ENCODE peak calls at places on chromosomes 13 and 19, in nine cellular contexts. N is neuronal stem cell, U is cardiac fibroblast, P is right atrium auricular region, C is T-cell, L is dermis blood vessel endothelial cell, K is glutamatergic neuron, S is NAMALWA, V is upper lobe of right lung. Y is an unnamed sample.

GRCh38 chr13:50208826-50209335 is 193.6 kb downstream of the KCNRG start:
- DNase-seq in N (no peak), U (peak; percentile 91), P (peak; percentile 73), C (no peak), L (peak; percentile 47), K (peak; percentile 79), S (peak; percentile 57), V (peak; percentile 76), Y (no peak)

GRCh38 chr13:42420304-42420703 is 148.4 kb downstream of the AKAP11 start:
- DNase-seq in N (no peak), U (no peak), P (no peak), C (no peak), L (no peak), K (no peak), S (no peak), V (no peak), Y (no peak)

GRCh38 chr19:2270572-2271515 is 11.1 kb downstream of the PEAK3 start:
- DNase-seq in N (no peak), U (peak; percentile 93), P (peak; percentile 92), C (peak; percentile 71), L (peak; percentile 84), K (peak; percentile 85), S (peak; percentile 78), V (peak; percentile 95), Y (peak; percentile 66)

GRCh38 chr19:55684946-55685681 is 10.1 kb downstream of the EPN1 start:
- DNase-seq in N (no peak), U (no peak), P (no peak), C (no peak), L (no peak), K (no peak), S (no peak), V (no peak), Y (no peak)

GRCh38 chr13:76016799-76017198 is 380.7 kb downstream of the LMO7 start:
- DNase-seq in N (peak; percentile 8), U (peak; percentile 40), P (no peak), C (no peak), L (peak; percentile 55), K (peak; percentile 43), S (peak; percentile 71), V (peak; percentile 40), Y (no peak)

GRCh38 chr13:77431449-77431848 is 104.1 kb upstream of the SCEL start:
- DNase-seq in N (no peak), U (no peak), P (no peak), C (no peak), L (no peak), K (no peak), S (no peak), V (no peak), Y (no peak)

GRCh38 chr13:102729560-102730275 is 34.9 kb upstream of the METTL21C start:
- DNase-seq in N (no peak), U (peak; percentile 87), P (no peak), C (no peak), L (peak; percentile 91), K (no peak), S (no peak), V (no peak), Y (peak; percentile 63)

GRCh38 chr19:12789098-12789903 is 2.0 kb upstream of the JUNB start:
- DNase-seq in N (no peak), U (no peak), P (no peak), C (no peak), L (no peak), K (peak; percentile 18), S (peak; percentile 64), V (no peak), Y (no peak)

GRCh38 chr13:18953139-18953930 is 228.3 kb downstream of the TUBA3C start:
- DNase-seq in N (no peak), U (no peak), P (no peak), C (no peak), L (no peak), K (no peak), S (no peak), V (no peak), Y (no peak)

GRCh38 chr19:53424968-53425597 is 6.7 kb upstream of the ZNF761 start:
- DNase-seq in N (peak; percentile 67), U (peak; percentile 77), P (peak; percentile 74), C (peak; percentile 54), L (peak; percentile 86), K (peak; percentile 75), S (peak; percentile 66), V (peak; percentile 76), Y (peak; percentile 7)

GRCh38 chr13:87671031-87671823 is at the start of gene SLITRK5:
- DNase-seq in N (peak; percentile 78), U (peak; percentile 47), P (peak; percentile 80), C (peak; percentile 24), L (peak; percentile 57), K (peak; percentile 95), S (peak; percentile 69), V (peak; percentile 90), Y (peak; percentile 57)

GRCh38 chr19:29477831-29478577 is 47.8 kb upstream of the VSTM2B start:
- DNase-seq in N (no peak), U (no peak), P (no peak), C (no peak), L (no peak), K (no peak), S (no peak), V (no peak), Y (no peak)

GRCh38 chr13:31349156-31349555 is 149.4 kb downstream of the B3GLCT start:
- DNase-seq in N (no peak), U (no peak), P (no peak), C (no peak), L (no peak), K (no peak), S (no peak), V (no peak), Y (no peak)

GRCh38 chr19:51354742-51355148 is 11.4 kb downstream of the ETFB start:
- DNase-seq in N (peak; percentile 87), U (peak; percentile 61), P (no peak), C (peak; percentile 52), L (no peak), K (peak; percentile 61), S (no peak), V (no peak), Y (peak; percentile 90)

GRCh38 chr13:110334841-110335490 is 27.9 kb downstream of the COL4A2 start:
- DNase-seq in N (no peak), U (no peak), P (no peak), C (no peak), L (no peak), K (no peak), S (no peak), V (peak; percentile 23), Y (no peak)

GRCh38 chr19:31350693-31351211 is 1.5 kb upstream of the TSHZ3 start:
- DNase-seq in N (no peak), U (peak; percentile 68), P (no peak), C (no peak), L (peak; percentile 54), K (peak; percentile 78), S (no peak), V (peak; percentile 81), Y (no peak)

GRCh38 chr13:88377852-88378251 is 706.7 kb downstream of the SLITRK5 start:
- DNase-seq in N (no peak), U (no peak), P (no peak), C (no peak), L (no peak), K (no peak), S (no peak), V (no peak), Y (no peak)

GRCh38 chr19:29537181-29537580 is 11.4 kb downstream of the VSTM2B start:
- DNase-seq in N (no peak), U (no peak), P (no peak), C (no peak), L (no peak), K (no peak), S (no peak), V (peak; percentile 35), Y (no peak)

GRCh38 chr19:6750062-6750461 is 10.6 kb downstream of the TRIP10 start:
- DNase-seq in N (no peak), U (no peak), P (peak; percentile 83), C (no peak), L (no peak), K (no peak), S (no peak), V (peak; percentile 65), Y (no peak)

GRCh38 chr19:15280915-15281683 is 48.9 kb upstream of the EPHX3 start:
- DNase-seq in N (peak; percentile 81), U (peak; percentile 88), P (peak; percentile 94), C (no peak), L (peak; percentile 73), K (peak; percentile 79), S (no peak), V (peak; percentile 86), Y (no peak)

GRCh38 chr19:42255766-42256750 is 1.1 kb upstream of the ERF start:
- DNase-seq in N (peak; percentile 67), U (peak; percentile 68), P (no peak), C (no peak), L (peak; percentile 70), K (peak; percentile 44), S (no peak), V (peak; percentile 73), Y (peak; percentile 53)

GRCh38 chr19:3975637-3976087 is 4.8 kb upstream of the DAPK3 start:
- DNase-seq in N (no peak), U (no peak), P (no peak), C (no peak), L (peak; percentile 5), K (no peak), S (peak; percentile 54), V (no peak), Y (no peak)

GRCh38 chr13:72727417-72728289 is at the start of the genes BORA and MZT1:
- DNase-seq in N (peak; percentile 92), U (peak; percentile 98), P (peak; percentile 96), C (peak; percentile 93), L (peak; percentile 99), K (peak; percentile 94), S (peak; percentile 99), V (peak; percentile 98), Y (peak; percentile 96)

GRCh38 chr19:6060600-6061391 is 49.5 kb downstream of the RFX2 start:
- DNase-seq in N (no peak), U (peak; percentile 16), P (peak; percentile 71), C (no peak), L (peak; percentile 71), K (no peak), S (no peak), V (no peak), Y (no peak)

GRCh38 chr19:10289167-10289835 is 451 bp upstream of the ICAM5 start:
- DNase-seq in N (no peak), U (no peak), P (no peak), C (peak; percentile 63), L (peak; percentile 45), K (peak; percentile 46), S (peak; percentile 96), V (peak; percentile 86), Y (no peak)

GRCh38 chr13:39892731-39893293 is 237.3 kb downstream of the COG6 start:
- DNase-seq in N (no peak), U (peak; percentile 96), P (no peak), C (peak; percentile 29), L (peak; percentile 92), K (no peak), S (no peak), V (no peak), Y (no peak)

GRCh38 chr19:47032171-47032811 is 12.7 kb downstream of the NPAS1 start:
- DNase-seq in N (no peak), U (peak; percentile 26), P (no peak), C (peak; percentile 56), L (peak; percentile 60), K (peak; percentile 66), S (peak; percentile 63), V (peak; percentile 80), Y (no peak)

GRCh38 chr19:13748169-13748884 is 16.0 kb upstream of the MRI1 start:
- DNase-seq in N (no peak), U (peak; percentile 55), P (peak; percentile 63), C (no peak), L (peak; percentile 60), K (no peak), S (no peak), V (no peak), Y (peak; percentile 19)

GRCh38 chr13:22848539-22849052 is 332.2 kb upstream of the SGCG start:
- DNase-seq in N (no peak), U (no peak), P (no peak), C (no peak), L (no peak), K (peak; percentile 33), S (no peak), V (no peak), Y (peak; percentile 13)

GRCh38 chr13:30224732-30225131 is 82.6 kb downstream of the KATNAL1 start:
- DNase-seq in N (no peak), U (peak; percentile 10), P (no peak), C (no peak), L (peak; percentile 5), K (no peak), S (no peak), V (no peak), Y (no peak)

GRCh38 chr13:27971236-27971645 is 2.1 kb upstream of the CDX2 start:
- DNase-seq in N (no peak), U (no peak), P (no peak), C (no peak), L (no peak), K (no peak), S (no peak), V (no peak), Y (no peak)

Y was measured in COLO829.